ENCODE peak calls at places on chromosomes 1 and 21, in four cellular contexts. V is mesendoderm, L is H9, X is H1. J is an unnamed sample.
A peak's percentile ranks its signal among the peaks of the same experiment; 100 is the strongest.

GRCh38 chr1:146001734-146002133 is 5.4 kb upstream of the TXNIP start:
- DNase-seq in V (no peak), L (no peak), X (no peak), J (no peak)

GRCh38 chr1:236608930-236609726 is 4.8 kb upstream of the HEATR1 start:
- DNase-seq in V (peak; percentile 76), L (peak; percentile 69), X (no peak), J (peak; percentile 35)

GRCh38 chr1:200999667-201000066 is 23.8 kb downstream of the KIF21B start:
- DNase-seq in V (no peak), L (no peak), X (no peak), J (no peak)

GRCh38 chr21:45130324-45130774 is 56.0 kb downstream of the ADARB1 start:
- DNase-seq in V (no peak), L (no peak), X (no peak), J (peak; percentile 84)

GRCh38 chr1:149884433-149885363 is 14.7 kb upstream of the BOLA1 start:
- DNase-seq in V (peak; percentile 74), L (no peak), X (no peak), J (peak; percentile 30)

GRCh38 chr1:158930504-158930903 is 848 bp upstream of the PYHIN1 start:
- DNase-seq in V (no peak), L (no peak), X (no peak), J (no peak)

GRCh38 chr1:1374068-1374860 is 743 bp downstream of the AURKAIP1 start:
- DNase-seq in V (no peak), L (no peak), X (no peak), J (no peak)

GRCh38 chr1:28067523-28068090 is 20.8 kb downstream of the EYA3 start:
- DNase-seq in V (no peak), L (no peak), X (no peak), J (peak; percentile 57)

GRCh38 chr1:112478314-112478713 is 30.5 kb upstream of the WNT2B start:
- DNase-seq in V (no peak), L (no peak), X (no peak), J (no peak)

GRCh38 chr1:203655656-203656055 is 29.0 kb downstream of the ATP2B4 start:
- DNase-seq in V (no peak), L (no peak), X (no peak), J (no peak)

GRCh38 chr1:213659580-213660547 is 327.9 kb upstream of the PROX1 start:
- DNase-seq in V (no peak), L (no peak), X (no peak), J (no peak)

GRCh38 chr1:170729608-170730378 is 65.9 kb downstream of the PRRX1 start:
- DNase-seq in V (no peak), L (no peak), X (no peak), J (peak; percentile 66)

GRCh38 chr1:22450421-22451021 is 1.1 kb upstream of the ZBTB40 start:
- DNase-seq in V (no peak), L (no peak), X (no peak), J (no peak)

GRCh38 chr1:237005674-237006073 is 1.4 kb upstream of the MT1HL1 start:
- DNase-seq in V (no peak), L (no peak), X (no peak), J (no peak)

GRCh38 chr1:209648931-209649776 is 3.1 kb downstream of the LAMB3 start:
- DNase-seq in V (no peak), L (no peak), X (no peak), J (peak; percentile 96)

GRCh38 chr1:44425327-44426082 is 20.4 kb downstream of the RNF220 start:
- DNase-seq in V (no peak), L (no peak), X (no peak), J (no peak)

GRCh38 chr1:53134961-53135734 is 7.3 kb downstream of the SLC1A7 start:
- DNase-seq in V (no peak), L (no peak), X (no peak), J (peak; percentile 89)

GRCh38 chr1:162641128-162641527 is 8.9 kb downstream of the DDR2 start:
- DNase-seq in V (no peak), L (no peak), X (no peak), J (no peak)
- H4K5ac ChIP-seq in V (no peak overlapping the region), L (no peak overlapping the region), X (no peak overlapping the region), J (no peak overlapping the region)

GRCh38 chr1:54275349-54275748 is 75.4 kb downstream of the MRPL37 start:
- DNase-seq in V (peak; percentile 60), L (no peak), X (no peak), J (peak; percentile 51)

GRCh38 chr1:54273837-54274192 is 73.8 kb downstream of the MRPL37 start:
- DNase-seq in V (peak; percentile 82), L (peak; percentile 55), X (no peak), J (no peak)

GRCh38 chr1:54273092-54273836 is 73.3 kb downstream of the MRPL37 start:
- DNase-seq in V (peak; percentile 70), L (peak; percentile 64), X (no peak), J (peak; percentile 93)

GRCh38 chr1:54274881-54275280 is 74.9 kb downstream of the MRPL37 start:
- DNase-seq in V (no peak), L (no peak), X (no peak), J (no peak)

GRCh38 chr1:54274448-54274847 is 74.5 kb downstream of the MRPL37 start:
- DNase-seq in V (no peak), L (no peak), X (no peak), J (no peak)
- H3K18ac ChIP-seq in V (no peak overlapping the region), L (no peak overlapping the region), X (no peak overlapping the region), J (no peak overlapping the region)

DNA sequence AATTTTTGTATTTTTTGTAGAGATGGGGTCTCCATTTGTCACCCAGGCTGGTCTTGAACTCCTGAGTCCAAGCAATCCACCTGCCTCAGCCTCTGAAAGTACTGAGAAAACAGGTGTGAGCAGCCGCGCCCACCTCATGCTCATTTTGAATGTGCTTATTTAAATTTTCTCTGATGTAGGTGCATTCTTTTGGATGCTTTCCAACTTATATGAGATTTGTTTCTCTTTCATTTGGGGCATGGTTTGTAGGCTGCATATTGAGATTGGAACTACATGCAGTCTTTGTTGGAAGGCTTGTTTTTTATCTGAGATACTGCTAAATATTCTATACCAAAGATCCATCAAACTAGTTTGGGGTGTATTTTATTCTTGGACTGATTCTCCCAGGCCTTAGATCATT is 81.0 kb upstream of the IVNS1ABP start:
- DNase-seq in V (no peak), L (no peak), X (no peak), J (no peak)
- H4K5ac ChIP-seq in V (no peak overlapping the region), L (no peak overlapping the region), X (no peak overlapping the region), J (no peak overlapping the region)

GRCh38 chr1:107357381-107357780 is 216.5 kb downstream of the NTNG1 start:
- DNase-seq in V (no peak), L (no peak), X (no peak), J (no peak)

GRCh38 chr1:107358611-107359342 is 217.9 kb downstream of the NTNG1 start:
- DNase-seq in V (no peak), L (no peak), X (no peak), J (no peak)

GRCh38 chr1:107352850-107353249 is 212.0 kb downstream of the NTNG1 start:
- DNase-seq in V (no peak), L (no peak), X (no peak), J (no peak)
- H3K18ac ChIP-seq in V (no peak overlapping the region), L (no peak overlapping the region), X (no peak overlapping the region), J (no peak overlapping the region)

GRCh38 chr1:36177589-36178463 is 21.9 kb downstream of the MAP7D1 start:
- DNase-seq in V (peak; percentile 59), L (peak; percentile 53), X (no peak), J (no peak)
- H4K5ac ChIP-seq in V (no peak overlapping the region), L (no peak overlapping the region), X (no peak overlapping the region), J (no peak overlapping the region)

GRCh38 chr21:32881458-32881857 is 109.9 kb upstream of the PAXBP1 start:
- DNase-seq in V (no peak), L (no peak), X (no peak), J (no peak)
- H3K18ac ChIP-seq in V (no peak overlapping the region), L (no peak overlapping the region), X (no peak overlapping the region), J (no peak overlapping the region)

DNA sequence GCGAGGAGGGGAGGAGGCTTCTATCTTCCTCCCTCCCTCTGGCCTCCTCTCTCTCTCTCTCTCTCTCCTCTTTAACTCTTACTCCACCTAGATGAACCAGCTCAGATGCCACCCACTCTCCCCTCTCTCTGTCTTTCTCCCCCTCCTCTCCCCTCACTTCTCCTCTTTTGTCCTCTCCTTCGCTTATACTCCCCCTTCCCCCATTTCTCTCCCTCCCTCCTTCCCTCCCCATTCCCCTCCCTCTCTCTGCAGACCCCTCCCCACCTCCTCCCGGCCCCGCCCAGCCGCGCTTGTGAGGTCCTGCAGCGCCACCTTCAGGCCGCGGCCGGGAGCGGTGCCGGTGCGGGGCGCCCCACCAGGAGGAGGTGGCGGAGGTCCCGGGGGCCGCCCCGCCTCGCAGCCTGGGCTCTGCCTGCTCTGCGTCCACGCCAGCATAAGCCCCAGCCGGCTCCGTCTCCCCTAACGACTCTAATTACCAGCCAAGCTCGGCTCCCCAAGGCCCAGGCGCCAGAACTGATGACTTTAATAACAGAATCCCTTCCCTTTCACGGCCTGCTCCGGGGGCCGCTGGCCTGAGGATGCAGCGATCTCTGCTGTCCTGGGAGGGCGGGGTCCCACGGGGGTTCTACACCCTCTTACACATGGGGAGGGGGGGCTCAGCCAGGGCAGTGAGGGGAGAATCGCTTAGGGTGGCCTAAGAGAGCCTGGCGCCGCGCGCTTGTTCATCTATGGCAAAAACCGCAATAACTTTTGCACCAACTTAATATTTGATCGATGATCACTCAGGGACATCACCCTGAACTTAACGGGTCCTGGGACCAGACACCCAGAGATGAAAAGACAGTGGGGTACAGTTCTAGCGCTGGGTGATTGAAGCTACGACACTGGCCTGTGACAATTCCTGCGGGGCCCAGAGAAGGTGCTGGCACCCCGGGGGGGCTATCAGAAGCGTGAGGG is 637.3 kb downstream of the MATN1 start:
- DNase-seq in V (peak; percentile 94), L (peak; percentile 89), X (peak; percentile 57), J (peak; percentile 31)
- H4K5ac ChIP-seq in V (no peak overlapping the region), L (no peak overlapping the region), X (peak overlapping the region; percentile 22), J (peak overlapping the region; percentile 49)

GRCh38 chr1:37068897-37069296 is 34.6 kb upstream of the GRIK3 start:
- DNase-seq in V (no peak), L (no peak), X (no peak), J (no peak)
- H3K18ac ChIP-seq in V (no peak overlapping the region), L (no peak overlapping the region), X (no peak overlapping the region), J (no peak overlapping the region)

J was measured in IMR-90.